ENCODE peak calls at places on chromosome 10, in six cellular contexts. One of them, this sample, is unnamed.

GRCh38 chr10:126663328-126663727 is 7.2 kb downstream of the C10orf90 start:
- DNase-seq in posterior cingulate gyrus: peak
- DNase-seq in cardiac fibroblast: peak
- DNase-seq in endothelial cell: no peak
- DNase-seq in globus pallidus: peak
- DNase-seq in breast epithelium: peak
- DNase-seq in this sample: peak

GRCh38 chr10:97336942-97337719 is 2.6 kb upstream of the FRAT2 start:
- DNase-seq in posterior cingulate gyrus: no peak
- DNase-seq in globus pallidus: no peak
- DNase-seq in breast epithelium: peak
- DNase-seq in cardiac fibroblast: no peak
- DNase-seq in endothelial cell: no peak
- DNase-seq in this sample: peak

GRCh38 chr10:12391191-12391590 is 41.8 kb downstream of the CAMK1D start:
- DNase-seq in cardiac fibroblast: no peak
- DNase-seq in globus pallidus: no peak
- DNase-seq in posterior cingulate gyrus: no peak
- DNase-seq in breast epithelium: no peak
- DNase-seq in endothelial cell: no peak
- DNase-seq in this sample: no peak

GRCh38 chr10:95286707-95287106 is 4.1 kb downstream of the PDLIM1 start:
- DNase-seq in posterior cingulate gyrus: no peak
- DNase-seq in cardiac fibroblast: no peak
- DNase-seq in endothelial cell: no peak
- DNase-seq in breast epithelium: no peak
- DNase-seq in globus pallidus: no peak
- DNase-seq in this sample: no peak

GRCh38 chr10:119448579-119449209 is 93.8 kb downstream of the RGS10 start:
- DNase-seq in posterior cingulate gyrus: no peak
- DNase-seq in breast epithelium: no peak
- DNase-seq in globus pallidus: no peak
- DNase-seq in endothelial cell: no peak
- DNase-seq in cardiac fibroblast: no peak
- DNase-seq in this sample: no peak

GRCh38 chr10:104345512-104345911 is 7.2 kb upstream of the ITPRIP start:
- DNase-seq in globus pallidus: no peak
- DNase-seq in endothelial cell: no peak
- DNase-seq in cardiac fibroblast: no peak
- DNase-seq in breast epithelium: no peak
- DNase-seq in posterior cingulate gyrus: no peak
- DNase-seq in this sample: no peak

GRCh38 chr10:94108200-94108599 is 114.5 kb downstream of the PLCE1 start:
- DNase-seq in globus pallidus: no peak
- DNase-seq in posterior cingulate gyrus: no peak
- DNase-seq in endothelial cell: no peak
- DNase-seq in cardiac fibroblast: peak
- DNase-seq in breast epithelium: no peak
- DNase-seq in this sample: no peak

GRCh38 chr10:13823046-13823711 is 236.4 kb downstream of the PRPF18 start:
- DNase-seq in breast epithelium: no peak
- DNase-seq in cardiac fibroblast: no peak
- DNase-seq in posterior cingulate gyrus: no peak
- DNase-seq in globus pallidus: no peak
- DNase-seq in endothelial cell: no peak
- DNase-seq in this sample: no peak